ENCODE peak calls at places on chromosomes 12 and 14, in eight cellular contexts. I is heart left ventricle; B is CD8-positive, alpha-beta memory T cell; W is left ventricle myocardium inferior; J is stomach; L is tibial artery; T is pancreas; Q is BE2C. D is an unnamed sample.

GRCh38 chr12:18998343-18999270 is 130.9 kb upstream of the PLEKHA5 start:
- DNase-seq in I (no peak), B (no peak), W (no peak), J (no peak), L (no peak), T (no peak), Q (peak; percentile 33), D (no peak)

GRCh38 chr14:100440758-100441203 is 117.6 kb downstream of the SLC25A47 start:
- DNase-seq in I (no peak), B (no peak), W (no peak), J (no peak), L (no peak), T (no peak), Q (peak; percentile 82), D (no peak)

GRCh38 chr14:34098045-34098984 is 147.4 kb upstream of the EGLN3 start:
- DNase-seq in I (no peak), B (no peak), W (no peak), J (peak; percentile 46), L (no peak), T (no peak), Q (peak; percentile 54), D (peak; percentile 18)

GRCh38 chr12:75892779-75893408 is 138.7 kb downstream of the PHLDA1 start:
- DNase-seq in I (no peak), B (no peak), W (no peak), J (no peak), L (no peak), T (no peak), Q (no peak), D (no peak)

GRCh38 chr14:66003082-66003740 is 483.0 kb upstream of the CCDC196 start:
- DNase-seq in I (no peak), B (no peak), W (no peak), J (no peak), L (no peak), T (no peak), Q (no peak), D (no peak)

GRCh38 chr14:65255029-65255545 is 152.8 kb upstream of the MAX start:
- DNase-seq in I (no peak), B (no peak), W (no peak), J (no peak), L (no peak), T (no peak), Q (no peak), D (no peak)

GRCh38 chr14:74425525-74426201 is 347 bp downstream of the SYNDIG1L start:
- DNase-seq in I (peak; percentile 33), B (peak; percentile 47), W (peak; percentile 38), J (no peak), L (peak; percentile 65), T (no peak), Q (no peak), D (no peak)

GRCh38 chr12:54861927-54862326 is 7.6 kb downstream of the MUCL1 start:
- DNase-seq in I (no peak), B (no peak), W (no peak), J (no peak), L (no peak), T (no peak), Q (no peak), D (no peak)

GRCh38 chr14:95703341-95703740 is 10.6 kb downstream of the TCL1A start:
- DNase-seq in I (no peak), B (no peak), W (no peak), J (no peak), L (no peak), T (no peak), Q (no peak), D (no peak)
- H3K27me3 ChIP-seq in I (no peaks in the 10 kb centered on the region), B (no peaks in the 10 kb centered on the region), W (peaks cover 90% of the 10 kb centered on the region), J (peaks cover 32% of the 10 kb centered on the region), L (no peaks in the 10 kb centered on the region), T (no peaks in the 10 kb centered on the region), Q (peaks cover 18% of the 10 kb centered on the region), D (peaks cover 2% of the 10 kb centered on the region)

GRCh38 chr12:79692249-79692619 is 1.5 kb upstream of the PAWR start:
- DNase-seq in I (no peak), B (no peak), W (no peak), J (no peak), L (no peak), T (no peak), Q (no peak), D (no peak)
- H3K27me3 ChIP-seq in I (no peaks in the 10 kb centered on the region), B (peaks cover 14% of the 10 kb centered on the region), W (peaks cover 24% of the 10 kb centered on the region), J (peaks cover 22% of the 10 kb centered on the region), L (no peaks in the 10 kb centered on the region), T (no peaks in the 10 kb centered on the region), Q (peaks cover 93% of the 10 kb centered on the region), D (no peaks in the 10 kb centered on the region)

GRCh38 chr12:51836012-51836832 is 12.3 kb downstream of the FIGNL2 start:
- DNase-seq in I (no peak), B (no peak), W (no peak), J (no peak), L (no peak), T (no peak), Q (no peak), D (no peak)

GRCh38 chr12:51838762-51839161 is 9.8 kb downstream of the FIGNL2 start:
- DNase-seq in I (no peak), B (no peak), W (no peak), J (no peak), L (no peak), T (no peak), Q (no peak), D (no peak)

GRCh38 chr12:51836833-51837184 is 11.7 kb downstream of the FIGNL2 start:
- DNase-seq in I (no peak), B (no peak), W (no peak), J (no peak), L (no peak), T (no peak), Q (no peak), D (no peak)

GRCh38 chr12:51838036-51838435 is 10.5 kb downstream of the FIGNL2 start:
- DNase-seq in I (no peak), B (no peak), W (no peak), J (no peak), L (no peak), T (no peak), Q (no peak), D (no peak)

GRCh38 chr12:51837286-51837685 is 11.2 kb downstream of the FIGNL2 start:
- DNase-seq in I (no peak), B (no peak), W (no peak), J (no peak), L (no peak), T (no peak), Q (no peak), D (no peak)
- H3K27me3 ChIP-seq in I (no peaks in the 10 kb centered on the region), B (peaks cover 14% of the 10 kb centered on the region), W (peaks cover 49% of the 10 kb centered on the region), J (peaks cover 96% of the 10 kb centered on the region), L (no peaks in the 10 kb centered on the region), T (no peaks in the 10 kb centered on the region), Q (no peaks in the 10 kb centered on the region), D (peaks cover 3% of the 10 kb centered on the region)

DNA sequence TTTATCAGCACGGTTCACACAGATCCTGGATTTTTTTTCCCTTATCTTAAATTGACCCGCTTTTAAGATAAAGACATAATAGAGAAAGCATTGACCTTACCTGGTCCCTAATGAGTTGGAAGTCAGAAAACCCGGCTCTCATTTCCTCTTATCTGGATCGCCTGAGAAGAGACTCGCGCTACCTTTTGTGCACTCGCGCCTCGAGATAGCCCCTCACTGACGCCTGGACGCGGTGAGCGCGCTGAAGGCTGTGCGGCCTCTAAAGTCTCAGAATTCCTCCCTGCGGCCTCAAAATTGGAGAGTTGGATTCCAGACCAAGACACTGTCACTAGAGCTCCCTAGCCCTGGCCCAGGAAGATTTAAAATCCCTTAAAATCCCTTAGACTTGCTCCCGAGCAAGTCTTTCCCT is 7.0 kb downstream of the NKX2-1 start:
- DNase-seq in I (no peak), B (no peak), W (no peak), J (no peak), L (no peak), T (no peak), Q (no peak), D (no peak)
- H3K27me3 ChIP-seq in I (peaks cover 54% of the 10 kb centered on the region), B (peaks cover 16% of the 10 kb centered on the region), W (peaks cover 100% of the 10 kb centered on the region), J (peaks cover 98% of the 10 kb centered on the region), L (no peaks in the 10 kb centered on the region), T (peaks cover 2% of the 10 kb centered on the region), Q (peaks cover 95% of the 10 kb centered on the region), D (peaks cover 25% of the 10 kb centered on the region)

GRCh38 chr12:111074965-111075364 is 154.6 kb upstream of the MYL2 start:
- DNase-seq in I (no peak), B (no peak), W (no peak), J (no peak), L (peak; percentile 46), T (no peak), Q (no peak), D (no peak)
- H3K27me3 ChIP-seq in I (no peaks in the 10 kb centered on the region), B (no peaks in the 10 kb centered on the region), W (peaks cover 51% of the 10 kb centered on the region), J (peaks cover 14% of the 10 kb centered on the region), L (no peaks in the 10 kb centered on the region), T (no peaks in the 10 kb centered on the region), Q (no peaks in the 10 kb centered on the region), D (no peaks in the 10 kb centered on the region)

D was measured in small intestine.